ENCODE peak calls at places on chromosomes 11 and 22, in nine cellular contexts. H is ovary; X is activated T-cell treated with anti-CD3 and anti-CD28 coated beads for 48 hours; W is H1; P is stimulated activated CD4-positive, alpha-beta T cell treated with anti-CD3 and anti-CD28 coated beads, Interleukin-4, amount 100 ng/mL, for 24 hours; B is NCI-H748 treated with DMSO at 0.1 percent for 48 hours; L is amniotic stem cell; R is HAP-1; N is MV-4-11. Q is an unnamed sample.

GRCh38 chr11:68036717-68037239 is 2.0 kb upstream of the TCIRG1 start:
- DNase-seq in H (peak), X (no peak), W (no peak), P (no peak), B (no peak), L (no peak), R (no peak), N (peak), Q (no peak)

GRCh38 chr11:126148317-126148716 is 63.1 kb downstream of the RPUSD4 start:
- DNase-seq in H (no peak), X (no peak), W (no peak), P (no peak), B (no peak), L (no peak), R (no peak), N (no peak), Q (no peak)

GRCh38 chr22:39343259-39344045 is 6.3 kb upstream of the SYNGR1 start:
- DNase-seq in H (peak), X (peak), W (peak), P (peak), B (peak), L (peak), R (peak), N (peak), Q (no peak)

GRCh38 chr11:131077340-131077739 is 161.1 kb upstream of the SNX19 start:
- DNase-seq in H (no peak), X (no peak), W (no peak), P (no peak), B (no peak), L (no peak), R (no peak), N (no peak), Q (no peak)

GRCh38 chr22:17264321-17265052 is 45.3 kb upstream of the ADA2 start:
- DNase-seq in H (peak), X (no peak), W (peak), P (no peak), B (no peak), L (no peak), R (peak), N (no peak), Q (peak)

GRCh38 chr22:38782402-38783094 is 11.4 kb downstream of the DNAL4 start:
- DNase-seq in H (no peak), X (no peak), W (no peak), P (no peak), B (no peak), L (peak), R (no peak), N (peak), Q (peak)

GRCh38 chr11:32874144-32874543 is 18.5 kb upstream of the QSER1 start:
- DNase-seq in H (no peak), X (no peak), W (no peak), P (no peak), B (peak), L (no peak), R (peak), N (no peak), Q (no peak)

GRCh38 chr11:58770627-58771457 is 39.1 kb upstream of the GLYAT start:
- DNase-seq in H (no peak), X (no peak), W (no peak), P (peak), B (no peak), L (peak), R (no peak), N (peak), Q (peak)

GRCh38 chr11:102788334-102789035 is 8.1 kb upstream of the MMP10 start:
- DNase-seq in H (no peak), X (no peak), W (no peak), P (no peak), B (no peak), L (no peak), R (no peak), N (no peak), Q (no peak)

GRCh38 chr22:46545041-46545796 is 7.8 kb upstream of the CELSR1 start:
- DNase-seq in H (no peak), X (no peak), W (no peak), P (no peak), B (no peak), L (no peak), R (no peak), N (peak), Q (no peak)